ENCODE peak calls at places on chromosome 19, in seven cellular contexts. J is neuronal stem cell, B is neural crest cell, G is SIG-M5, T is EL, H is smooth muscle cell of the brain vasculature, C is midbrain. Q is an unnamed sample.

GRCh38 chr19:28505933-28506332 is 707.0 kb downstream of the UQCRFS1 start:
- DNase-seq in C (no peak), H (no peak), B (no peak), J (no peak), T (no peak), G (no peak), Q (no peak)

GRCh38 chr19:6055013-6055795 is 55.1 kb downstream of the RFX2 start:
- DNase-seq in J (no peak), B (no peak), G (no peak), T (no peak), H (no peak), C (no peak), Q (no peak)

GRCh38 chr19:38184815-38185214 is 39.2 kb downstream of the DPF1 start:
- DNase-seq in H (no peak), C (peak; percentile 2), B (no peak), J (no peak), T (no peak), G (no peak), Q (no peak)

GRCh38 chr19:45051929-45052579 is 13.2 kb downstream of the CLASRP start:
- DNase-seq in C (no peak), G (no peak), B (no peak), J (no peak), T (no peak), H (no peak), Q (no peak)

GRCh38 chr19:2739602-2740313 is at the start of gene SLC39A3:
- DNase-seq in J (peak; percentile 99), B (peak; percentile 100), C (peak; percentile 96), H (peak; percentile 87), G (peak; percentile 68), T (peak; percentile 99), Q (peak; percentile 100)

GRCh38 chr19:13629687-13630357 is 123.5 kb upstream of the CACNA1A start:
- DNase-seq in J (no peak), H (no peak), B (no peak), G (no peak), C (no peak), T (peak; percentile 84), Q (peak; percentile 38)

GRCh38 chr19:45355402-45355801 is 14.9 kb downstream of the KLC3 start:
- DNase-seq in C (no peak), H (no peak), T (no peak), G (no peak), B (no peak), J (no peak), Q (no peak)

GRCh38 chr19:43450545-43450997 is 14.8 kb downstream of the LYPD3 start:
- DNase-seq in B (no peak), G (no peak), T (peak; percentile 56), J (no peak), H (no peak), C (no peak), Q (no peak)

GRCh38 chr19:58545286-58546068 is 1.6 kb downstream of the TRIM28 start:
- DNase-seq in H (no peak), B (no peak), T (no peak), C (no peak), G (no peak), J (no peak), Q (no peak)

GRCh38 chr19:16389848-16390247 is 65.2 kb downstream of the KLF2 start:
- DNase-seq in T (no peak), C (no peak), G (no peak), B (no peak), J (no peak), H (no peak), Q (no peak)

GRCh38 chr19:45584332-45585157 is at the start of gene OPA3:
- DNase-seq in B (peak; percentile 95), T (peak; percentile 100), H (peak; percentile 100), G (peak; percentile 96), J (peak; percentile 99), C (peak; percentile 100), Q (peak; percentile 99)

GRCh38 chr19:48618278-48618915 is 581 bp downstream of the RPL18 start:
- DNase-seq in J (no peak), H (no peak), G (no peak), C (no peak), B (no peak), T (no peak), Q (no peak)

GRCh38 chr19:41882568-41883462 is at the start of gene ARHGEF1:
- DNase-seq in C (peak; percentile 4), B (no peak), T (peak; percentile 49), G (no peak), J (no peak), H (no peak), Q (peak; percentile 65)

GRCh38 chr19:45817725-45818301 is 2.7 kb upstream of the RSPH6A start:
- DNase-seq in G (no peak), B (no peak), J (no peak), H (no peak), C (no peak), T (peak; percentile 20), Q (no peak)

GRCh38 chr19:9205506-9206113 is 13.8 kb downstream of the OR7D4 start:
- DNase-seq in G (no peak), B (peak; percentile 71), H (peak; percentile 23), J (peak; percentile 5), T (peak; percentile 72), C (peak; percentile 44), Q (peak; percentile 37)

GRCh38 chr19:1006711-1007398 is 6.6 kb downstream of the GRIN3B start:
- DNase-seq in B (no peak), T (no peak), C (no peak), J (no peak), G (no peak), H (no peak), Q (no peak)

GRCh38 chr19:3725121-3725520 is 16.9 kb downstream of the TJP3 start:
- DNase-seq in T (no peak), J (no peak), B (no peak), H (no peak), G (no peak), C (no peak), Q (no peak)

GRCh38 chr19:22601906-22602630 is 32.1 kb upstream of the ZNF492 start:
- DNase-seq in G (no peak), T (no peak), B (no peak), H (no peak), J (no peak), C (no peak), Q (no peak)